ENCODE peak calls at places on chromosomes 11 and 22, in ten cellular contexts. I, J, D, Q, O, R, H, C, X and M are unnamed samples.

GRCh38 chr11:7511405-7511804 is 2.4 kb upstream of the PPFIBP2 start:
- DNase-seq in I (peak; percentile 80), J (no peak), D (no peak), Q (peak; percentile 82), O (peak; percentile 53), R (peak; percentile 33), H (peak; percentile 62), C (no peak), X (no peak), M (peak; percentile 30)

GRCh38 chr11:125457814-125458343 is 38.2 kb downstream of the FEZ1 start:
- DNase-seq in I (no peak), J (no peak), D (no peak), Q (peak; percentile 77), O (peak; percentile 10), R (no peak), H (no peak), C (peak; percentile 59), X (no peak), M (peak; percentile 26)

GRCh38 chr11:70243912-70244652 is 26.4 kb upstream of the PPFIA1 start:
- DNase-seq in I (no peak), J (no peak), D (peak; percentile 24), Q (no peak), O (no peak), R (no peak), H (no peak), C (no peak), X (no peak), M (no peak)

GRCh38 chr11:3840289-3840869 is 380 bp downstream of the RHOG start:
- DNase-seq in I (no peak), J (no peak), D (no peak), Q (no peak), O (peak; percentile 27), R (peak; percentile 42), H (no peak), C (no peak), X (no peak), M (no peak)

GRCh38 chr22:19626666-19627065 is 87.6 kb upstream of the SEPTIN5 start:
- DNase-seq in I (no peak), J (no peak), D (no peak), Q (peak; percentile 21), O (no peak), R (no peak), H (peak; percentile 8), C (no peak), X (no peak), M (no peak)

GRCh38 chr22:41813726-41814410 is 13.4 kb downstream of the CCDC134 start:
- DNase-seq in I (no peak), J (no peak), D (no peak), Q (no peak), O (no peak), R (no peak), H (no peak), C (no peak), X (no peak), M (no peak)

GRCh38 chr22:46661221-46661851 is 41.1 kb downstream of the GRAMD4 start:
- DNase-seq in I (no peak), J (no peak), D (peak; percentile 64), Q (no peak), O (no peak), R (no peak), H (no peak), C (no peak), X (no peak), M (no peak)

GRCh38 chr22:42863349-42863911 is 6.4 kb upstream of the ARFGAP3 start:
- DNase-seq in I (no peak), J (no peak), D (peak; percentile 39), Q (no peak), O (no peak), R (no peak), H (no peak), C (no peak), X (peak; percentile 46), M (no peak)

GRCh38 chr11:135023499-135023898 is 611.5 kb upstream of the B3GAT1 start:
- DNase-seq in I (no peak), J (no peak), D (no peak), Q (no peak), O (no peak), R (no peak), H (no peak), C (no peak), X (no peak), M (no peak)

GRCh38 chr22:17579535-17579981 is 16.3 kb downstream of the SLC25A18 start:
- DNase-seq in I (no peak), J (no peak), D (no peak), Q (no peak), O (no peak), R (no peak), H (no peak), C (no peak), X (no peak), M (no peak)

GRCh38 chr11:128689946-128690745 is 3.7 kb upstream of the FLI1 start:
- DNase-seq in I (no peak), J (no peak), D (no peak), Q (no peak), O (no peak), R (no peak), H (no peak), C (no peak), X (no peak), M (no peak)

GRCh38 chr11:7672960-7673723 is at the start of gene CYB5R2:
- DNase-seq in I (peak; percentile 80), J (no peak), D (peak; percentile 38), Q (peak; percentile 83), O (peak; percentile 81), R (peak; percentile 82), H (peak; percentile 70), C (peak; percentile 65), X (no peak), M (peak; percentile 49)

GRCh38 chr11:1433977-1434640 is 44.4 kb downstream of the BRSK2 start:
- DNase-seq in I (peak; percentile 46), J (no peak), D (no peak), Q (no peak), O (no peak), R (no peak), H (no peak), C (no peak), X (no peak), M (no peak)

GRCh38 chr11:94968334-94968958 is 4.9 kb downstream of the CWC15 start:
- DNase-seq in I (no peak), J (no peak), D (peak; percentile 13), Q (no peak), O (no peak), R (no peak), H (no peak), C (no peak), X (no peak), M (no peak)

GRCh38 chr11:115659061-115659963 is 155.1 kb upstream of the CADM1 start:
- DNase-seq in I (no peak), J (no peak), D (no peak), Q (no peak), O (no peak), R (no peak), H (no peak), C (no peak), X (no peak), M (no peak)

GRCh38 chr11:6260207-6260726 is 629 bp downstream of the CCKBR start:
- DNase-seq in I (no peak), J (no peak), D (no peak), Q (no peak), O (no peak), R (no peak), H (no peak), C (no peak), X (no peak), M (no peak)

GRCh38 chr11:43916621-43917020 is 25.8 kb upstream of the C11orf96 start:
- DNase-seq in I (no peak), J (no peak), D (no peak), Q (no peak), O (no peak), R (no peak), H (no peak), C (no peak), X (no peak), M (no peak)

GRCh38 chr11:47552581-47553416 is at the start of gene CELF1:
- DNase-seq in I (peak; percentile 92), J (peak; percentile 80), D (peak; percentile 90), Q (peak; percentile 95), O (peak; percentile 93), R (peak; percentile 91), H (peak; percentile 93), C (peak; percentile 94), X (peak; percentile 50), M (peak; percentile 80)

GRCh38 chr11:110065189-110065588 is 28.0 kb upstream of the ZC3H12C start:
- DNase-seq in I (no peak), J (no peak), D (no peak), Q (no peak), O (no peak), R (no peak), H (no peak), C (no peak), X (no peak), M (no peak)

GRCh38 chr11:94802501-94802900 is 34.3 kb downstream of the AMOTL1 start:
- DNase-seq in I (no peak), J (no peak), D (no peak), Q (no peak), O (no peak), R (no peak), H (no peak), C (no peak), X (no peak), M (no peak)

GRCh38 chr11:71266114-71266833 is 13.9 kb upstream of the SHANK2 start:
- DNase-seq in I (peak; percentile 78), J (no peak), D (no peak), Q (peak; percentile 49), O (peak; percentile 75), R (no peak), H (peak; percentile 74), C (no peak), X (no peak), M (no peak)

GRCh38 chr11:65078151-65078550 is 5.7 kb downstream of the CDCA5 start:
- DNase-seq in I (peak; percentile 83), J (no peak), D (peak; percentile 69), Q (no peak), O (peak; percentile 86), R (no peak), H (peak; percentile 52), C (peak; percentile 75), X (no peak), M (no peak)
- H3K4me3 ChIP-seq in I (no peak overlapping the region), J (no peak overlapping the region), D (no peak overlapping the region), Q (no peak overlapping the region), O (no peak overlapping the region), R (no peak overlapping the region), H (no peak overlapping the region), C (no peak overlapping the region), X (peak overlapping the region; percentile 59), M (no peak overlapping the region)

GRCh38 chr22:32018056-32018455 is 25.0 kb upstream of the SLC5A1 start:
- DNase-seq in I (no peak), J (no peak), D (no peak), Q (no peak), O (no peak), R (no peak), H (no peak), C (no peak), X (no peak), M (no peak)
- TF ChIP-seq EP300 in I (no peak), J (no peak), D (no peak), Q (no peak), O (no peak), R (no peak), H (no peak), C (no peak), X (no peak), M (no peak)

GRCh38 chr11:75347781-75348613 is 3.5 kb downstream of the ARRB1 start:
- DNase-seq in I (no peak), J (no peak), D (no peak), Q (peak; percentile 91), O (no peak), R (peak; percentile 62), H (no peak), C (peak; percentile 51), X (no peak), M (no peak)
- H3K4me3 ChIP-seq in I (peak overlapping the region; percentile 79), J (no peak overlapping the region), D (no peak overlapping the region), Q (no peak overlapping the region), O (no peak overlapping the region), R (no peak overlapping the region), H (peak overlapping the region; percentile 11), C (no peak overlapping the region), X (no peak overlapping the region), M (no peak overlapping the region)

GRCh38 chr11:96426356-96427103 is 36.7 kb downstream of the JRKL start:
- DNase-seq in I (no peak), J (no peak), D (peak; percentile 34), Q (no peak), O (no peak), R (no peak), H (no peak), C (peak; percentile 62), X (no peak), M (no peak)
- TF ChIP-seq EP300 in I (no peak), J (no peak), D (no peak), Q (no peak), O (no peak), R (no peak), H (no peak), C (no peak), X (no peak), M (no peak)